ENCODE peak calls at places on chromosome 18, in seven cellular contexts. A is mucosa of descending colon, Y is transverse colon, T is sigmoid colon, F is kidney epithelial cell, W is psoas muscle, R is HL-60. B is an unnamed sample.

GRCh38 chr18:1047406-1047805 is 142.7 kb downstream of the ADCYAP1 start:
- DNase-seq in W (no peak), T (no peak), R (no peak), Y (no peak), F (peak), A (no peak), B (peak)

GRCh38 chr18:8844721-8845148 is 139.4 kb downstream of the MTCL1 start:
- DNase-seq in W (no peak), F (peak), A (no peak), T (no peak), R (no peak), Y (no peak), B (no peak)

GRCh38 chr18:23235860-23236259 is 100.6 kb downstream of the CABLES1 start:
- DNase-seq in Y (no peak), T (no peak), F (no peak), W (no peak), A (no peak), R (no peak), B (no peak)

GRCh38 chr18:42644729-42645131 is 470.8 kb downstream of the RIT2 start:
- DNase-seq in Y (no peak), A (no peak), T (no peak), R (no peak), W (no peak), F (peak), B (no peak)

GRCh38 chr18:32911660-32912284 is 138.9 kb upstream of the KLHL14 start:
- DNase-seq in R (no peak), W (no peak), T (no peak), F (no peak), Y (no peak), A (no peak), B (no peak)

GRCh38 chr18:9215221-9215933 is 78.8 kb downstream of the ANKRD12 start:
- DNase-seq in Y (no peak), F (no peak), T (no peak), W (no peak), A (no peak), R (no peak), B (no peak)

GRCh38 chr18:9333441-9334350 is 877 bp upstream of the TWSG1 start:
- DNase-seq in W (no peak), R (no peak), F (no peak), A (peak), Y (peak), T (peak), B (no peak)

GRCh38 chr18:75752864-75753263 is 325.4 kb upstream of the SMIM21 start:
- DNase-seq in T (no peak), R (no peak), Y (no peak), A (no peak), F (no peak), W (no peak), B (no peak)

GRCh38 chr18:55246278-55246677 is 287.0 kb upstream of the CCDC68 start:
- DNase-seq in Y (no peak), A (no peak), F (no peak), T (no peak), R (no peak), W (no peak), B (no peak)

GRCh38 chr18:46283268-46283667 is 179.1 kb downstream of the HAUS1 start:
- DNase-seq in W (no peak), A (no peak), R (no peak), T (no peak), F (no peak), Y (no peak), B (no peak)

GRCh38 chr18:49100226-49100968 is 149.6 kb upstream of the SMAD7 start:
- DNase-seq in R (no peak), F (peak), A (no peak), Y (no peak), W (no peak), T (no peak), B (no peak)

GRCh38 chr18:30361864-30362540 is 680.5 kb downstream of the DSC3 start:
- DNase-seq in Y (no peak), F (no peak), R (no peak), T (no peak), W (no peak), A (no peak), B (no peak)

GRCh38 chr18:42977982-42978595 is 137.4 kb downstream of the RIT2 start:
- DNase-seq in R (no peak), T (no peak), F (no peak), Y (no peak), A (no peak), W (no peak), B (no peak)

GRCh38 chr18:37484893-37485834 is 80.4 kb downstream of the CELF4 start:
- DNase-seq in W (peak), R (peak), T (no peak), A (no peak), F (peak), Y (peak), B (no peak)

GRCh38 chr18:28581503-28582169 is 404.7 kb upstream of the CDH2 start:
- DNase-seq in T (no peak), W (no peak), A (no peak), Y (no peak), F (no peak), R (no peak), B (no peak)

GRCh38 chr18:29164993-29165599 is 988.2 kb upstream of the CDH2 start:
- DNase-seq in T (no peak), R (no peak), A (no peak), Y (no peak), W (no peak), F (peak), B (peak)

GRCh38 chr18:35072616-35073015 is 31.4 kb downstream of the MAPRE2 start:
- DNase-seq in A (no peak), R (no peak), W (no peak), T (no peak), Y (no peak), F (no peak), B (no peak)

GRCh38 chr18:23614413-23614812 is 28.1 kb upstream of the NPC1 start:
- DNase-seq in R (no peak), Y (no peak), T (no peak), A (no peak), W (no peak), F (no peak), B (no peak)

GRCh38 chr18:58866261-58867232 is 1.9 kb downstream of the ZNF532 start:
- DNase-seq in W (no peak), A (no peak), Y (no peak), F (no peak), T (peak), R (no peak), B (no peak)

GRCh38 chr18:58865009-58865345 is 300 bp downstream of the ZNF532 start:
- DNase-seq in R (no peak), F (no peak), T (no peak), W (no peak), A (no peak), Y (no peak), B (no peak)

GRCh38 chr18:58865714-58866113 is 1.0 kb downstream of the ZNF532 start:
- DNase-seq in R (no peak), Y (no peak), T (peak), F (no peak), A (no peak), W (no peak), B (no peak)

GRCh38 chr18:58868440-58868839 is 3.8 kb downstream of the ZNF532 start:
- DNase-seq in R (no peak), F (no peak), T (peak), Y (no peak), W (no peak), A (no peak), B (no peak)

GRCh38 chr18:58867281-58867961 is 2.7 kb downstream of the ZNF532 start:
- DNase-seq in A (no peak), T (peak), W (no peak), F (no peak), Y (no peak), R (no peak), B (no peak)
- H3K4me3 ChIP-seq in A (no peak), T (no peak), W (peak), F (no peak), Y (no peak), R (no peak), B (peak)

GRCh38 chr18:80223581-80224148 is 23.6 kb downstream of the PARD6G start:
- DNase-seq in R (no peak), A (no peak), W (no peak), Y (no peak), T (peak), F (no peak), B (no peak)

GRCh38 chr18:80213173-80213572 is 34.1 kb downstream of the PARD6G start:
- DNase-seq in Y (no peak), A (no peak), R (no peak), W (no peak), F (no peak), T (no peak), B (no peak)

GRCh38 chr18:80218341-80219227 is 28.7 kb downstream of the PARD6G start:
- DNase-seq in R (no peak), A (no peak), T (no peak), Y (no peak), F (no peak), W (no peak), B (no peak)
- TF ChIP-seq CTCF in R (no peak), A (no peak), T (no peak), Y (no peak), F (no peak), W (no peak), B (no peak)

GRCh38 chr18:79506191-79507075 is 110.7 kb downstream of the NFATC1 start:
- DNase-seq in W (peak), T (peak), F (no peak), A (peak), R (peak), Y (peak), B (no peak)

GRCh38 chr18:79509536-79509930 is 113.8 kb downstream of the NFATC1 start:
- DNase-seq in F (no peak), W (no peak), T (peak), A (no peak), Y (peak), R (no peak), B (no peak)

GRCh38 chr18:79508565-79509535 is 113.1 kb downstream of the NFATC1 start:
- DNase-seq in T (peak), Y (peak), R (peak), A (peak), F (no peak), W (peak), B (no peak)

GRCh38 chr18:79507076-79507545 is 111.4 kb downstream of the NFATC1 start:
- DNase-seq in Y (peak), F (no peak), R (peak), W (peak), T (peak), A (peak), B (no peak)

DNA sequence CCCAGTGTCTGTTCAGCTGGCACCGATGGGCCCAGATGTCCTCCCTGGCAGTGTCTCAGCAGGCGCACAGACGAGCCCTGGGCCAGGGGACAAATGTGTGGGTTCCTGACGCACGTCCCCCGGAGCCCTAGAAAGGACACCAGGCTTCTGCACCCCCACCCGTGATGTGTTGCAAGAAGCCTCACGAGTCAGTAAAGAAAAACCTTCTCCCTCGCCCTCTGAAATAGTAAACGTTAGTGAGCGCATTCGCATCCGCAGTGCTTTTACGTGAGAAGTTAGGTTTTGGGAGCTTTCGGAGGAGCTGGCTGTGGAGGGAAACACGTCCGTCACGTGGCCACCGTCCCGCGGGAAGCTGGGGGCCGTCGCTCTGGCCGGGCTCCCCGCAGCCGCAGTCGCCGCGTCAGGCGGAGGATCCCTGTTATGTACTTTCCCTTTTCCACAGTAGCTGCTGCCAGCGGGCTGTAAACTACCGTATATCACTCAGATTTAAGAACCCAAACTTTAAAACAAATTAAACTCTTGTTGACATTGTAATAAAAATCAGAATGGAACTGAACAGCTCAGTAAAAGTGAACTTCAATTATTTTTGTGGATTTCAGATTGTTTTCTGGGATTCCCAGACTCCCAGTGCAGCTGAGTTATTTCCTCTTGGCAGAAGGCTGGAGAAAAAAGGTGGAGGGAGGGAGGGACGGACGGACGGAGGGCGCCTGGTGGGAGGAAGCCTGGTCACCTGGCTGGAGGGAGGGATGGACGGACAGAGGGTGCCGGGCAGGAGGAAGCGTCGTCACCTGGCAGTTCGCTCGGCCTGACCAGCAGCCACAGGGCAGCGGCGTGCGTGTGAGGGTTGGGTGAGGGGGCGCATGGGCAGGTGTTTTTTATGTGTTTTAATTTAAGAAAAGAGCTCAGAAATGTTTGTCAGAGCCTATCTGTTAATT is 112.1 kb downstream of the NFATC1 start:
- DNase-seq in A (peak), W (peak), R (peak), F (no peak), Y (peak), T (peak), B (no peak)
- H3K4me3 ChIP-seq in A (no peak), W (peak), R (no peak), F (peak), Y (peak), T (peak), B (no peak)

GRCh38 chr18:21933931-21934765 is 193.6 kb downstream of the MIB1 start:
- DNase-seq in F (no peak), R (no peak), W (no peak), T (no peak), Y (no peak), A (no peak), B (no peak)
- TF ChIP-seq CTCF in F (no peak), R (no peak), W (no peak), T (no peak), Y (no peak), A (no peak), B (no peak)

DNA sequence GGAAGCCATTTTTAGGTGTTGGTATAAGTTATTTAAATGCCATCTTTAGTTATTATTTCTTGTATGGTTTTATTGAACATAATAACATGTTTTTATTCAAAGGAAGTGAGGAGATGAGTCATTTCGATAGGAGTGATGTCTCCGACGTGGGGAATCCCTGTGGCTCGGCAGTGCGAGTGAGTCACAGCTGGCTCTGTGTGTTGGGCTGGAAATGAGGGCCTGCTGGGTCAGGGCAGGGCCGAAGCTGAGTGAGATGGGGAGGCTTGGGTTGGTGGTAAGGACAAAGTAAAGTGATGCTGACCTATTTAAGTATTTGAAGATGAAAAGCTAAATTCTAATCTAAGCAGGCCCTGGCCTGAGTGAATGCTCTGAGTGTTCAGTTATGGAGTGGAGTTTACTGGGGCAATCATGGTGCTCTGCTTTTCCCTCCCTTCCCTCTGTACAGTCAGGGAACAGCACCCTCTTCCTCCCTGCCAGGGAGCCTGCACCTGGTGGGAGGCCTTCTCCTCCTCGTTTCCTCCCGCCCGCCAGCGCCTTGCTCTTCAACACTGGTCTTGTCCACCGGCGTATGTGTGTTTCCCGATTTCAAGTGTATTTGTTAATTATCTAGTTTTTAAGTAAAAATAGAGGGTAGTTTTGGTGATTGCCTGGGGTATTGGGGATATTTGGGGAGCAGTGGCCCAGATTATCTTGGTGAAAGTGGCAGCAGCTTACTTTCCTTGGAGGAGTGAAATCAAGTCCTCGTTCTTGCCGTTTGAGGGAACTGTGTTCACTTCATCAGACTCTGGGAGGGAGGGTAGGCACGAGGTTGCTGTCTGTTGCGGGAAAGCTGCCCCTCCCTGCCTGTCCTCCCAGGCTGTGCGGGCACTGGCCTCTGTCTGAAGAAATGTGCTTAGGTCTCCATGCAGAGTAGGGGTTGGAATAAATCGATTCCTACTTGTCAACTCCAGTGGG is 157.0 kb downstream of the LDLRAD4 start:
- DNase-seq in T (peak), A (peak), R (no peak), Y (no peak), W (peak), F (peak), B (peak)
- H3K4me3 ChIP-seq in T (no peak), A (no peak), R (no peak), Y (no peak), W (no peak), F (no peak), B (no peak)

GRCh38 chr18:79068946-79069791 is at the start of gene ATP9B:
- DNase-seq in R (peak), Y (peak), A (peak), T (peak), W (peak), F (peak), B (peak)
- TF ChIP-seq CTCF in R (no peak), Y (peak), A (no peak), T (no peak), W (no peak), F (peak), B (no peak)

GRCh38 chr18:63314062-63314790 is 5.3 kb downstream of the BCL2 start:
- DNase-seq in Y (no peak), F (no peak), W (no peak), T (no peak), A (no peak), R (no peak), B (no peak)
- H3K4me3 ChIP-seq in Y (no peak), F (no peak), W (peak), T (no peak), A (no peak), R (no peak), B (no peak)

GRCh38 chr18:11570770-11571169 is 38.6 kb upstream of the SLC35G4 start:
- DNase-seq in Y (no peak), T (no peak), A (no peak), W (no peak), R (no peak), F (no peak), B (peak)
- TF ChIP-seq CTCF in Y (no peak), T (no peak), A (no peak), W (no peak), R (peak), F (no peak), B (peak)

DNA sequence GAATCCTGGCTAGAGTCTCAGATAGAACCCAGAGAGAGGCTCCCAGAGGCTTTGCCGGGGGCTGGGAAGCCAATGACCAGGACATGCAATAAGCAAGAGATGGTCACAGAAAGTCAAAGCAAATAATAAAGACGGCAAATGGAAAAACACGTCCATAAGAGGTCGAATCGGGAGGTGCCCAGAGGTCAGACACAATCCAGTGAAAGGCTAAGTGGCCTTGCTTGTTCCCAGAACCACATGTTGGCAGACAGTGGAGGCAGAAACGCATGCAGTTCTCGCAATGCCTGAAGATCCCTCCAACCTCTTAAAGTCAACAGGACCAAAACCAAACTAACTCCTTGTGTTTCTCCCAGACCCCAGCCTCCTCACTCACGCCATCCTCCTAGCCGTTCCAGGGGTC is 3.0 kb downstream of the CYB5A start:
- DNase-seq in Y (no peak), W (no peak), F (no peak), R (no peak), A (no peak), T (peak), B (no peak)
- H3K4me3 ChIP-seq in Y (no peak), W (peak), F (no peak), R (no peak), A (no peak), T (peak), B (no peak)

GRCh38 chr18:26802330-26803200 is 62.9 kb downstream of the AQP4 start:
- DNase-seq in Y (no peak), A (no peak), R (peak), T (no peak), W (no peak), F (no peak), B (no peak)

GRCh38 chr18:26804474-26804873 is 61.0 kb downstream of the AQP4 start:
- DNase-seq in Y (no peak), R (no peak), W (no peak), A (no peak), T (no peak), F (no peak), B (no peak)

GRCh38 chr18:26806224-26806623 is 59.3 kb downstream of the AQP4 start:
- DNase-seq in A (no peak), W (no peak), T (no peak), F (no peak), Y (no peak), R (no peak), B (no peak)

GRCh38 chr18:26803643-26804042 is 61.9 kb downstream of the AQP4 start:
- DNase-seq in Y (no peak), A (no peak), R (no peak), T (no peak), F (no peak), W (no peak), B (no peak)
- TF ChIP-seq CTCF in Y (no peak), A (no peak), R (no peak), T (no peak), F (peak), W (no peak), B (no peak)

B was measured in HFF-Myc.